ENCODE peak calls at places on chromosomes 5 and 9, in ten cellular contexts. F is LoVo, R is A673, W is Right ventricle myocardium superior, Z is Daoy, Q is Ammon's horn, V is GM13976, J is GF-D8, B is NCI-H2081, K is HEK293T. E is an unnamed sample.
A peak's percentile ranks its signal among the peaks of the same experiment; 100 is the strongest.

GRCh38 chr5:109486200-109486804 is 76.5 kb upstream of the PJA2 start:
- DNase-seq in K (no peak), J (no peak), W (peak; percentile 66), B (no peak), Z (no peak), Q (no peak), R (no peak), F (no peak), V (no peak), E (no peak)

GRCh38 chr5:132528866-132529634 is 14.3 kb downstream of the IL5 start:
- DNase-seq in Z (no peak), F (no peak), J (peak; percentile 25), W (no peak), K (no peak), Q (peak; percentile 41), R (no peak), B (no peak), V (no peak), E (no peak)

GRCh38 chr5:25570067-25570583 is 925.3 kb upstream of the CDH10 start:
- DNase-seq in B (no peak), R (no peak), F (no peak), V (no peak), W (no peak), J (no peak), Q (no peak), K (no peak), Z (no peak), E (no peak)

GRCh38 chr9:76266649-76267627 is 127.3 kb downstream of the RFK start:
- DNase-seq in J (no peak), B (peak; percentile 65), W (no peak), Q (no peak), K (no peak), F (no peak), R (no peak), Z (no peak), V (no peak), E (no peak)

GRCh38 chr5:14286007-14286406 is 142.9 kb downstream of the TRIO start:
- DNase-seq in F (no peak), K (no peak), Z (no peak), V (no peak), W (no peak), R (no peak), B (no peak), J (no peak), Q (no peak), E (no peak)

GRCh38 chr5:37477426-37477825 is 98.3 kb downstream of the WDR70 start:
- DNase-seq in R (no peak), K (no peak), F (no peak), W (no peak), Q (no peak), V (no peak), Z (no peak), J (no peak), B (no peak), E (no peak)

GRCh38 chr9:78196258-78196657 is 39.6 kb upstream of the CEP78 start:
- DNase-seq in Q (no peak), W (no peak), B (no peak), Z (no peak), J (no peak), F (no peak), R (no peak), K (no peak), V (no peak), E (no peak)

GRCh38 chr9:36426945-36427344 is 26.9 kb upstream of the RNF38 start:
- DNase-seq in R (peak; percentile 10), V (no peak), F (no peak), Z (no peak), B (no peak), K (no peak), J (peak; percentile 45), W (no peak), Q (no peak), E (no peak)

GRCh38 chr9:21688108-21689102 is 114.0 kb upstream of the MTAP start:
- DNase-seq in W (peak; percentile 45), Z (no peak), F (peak; percentile 73), V (no peak), B (no peak), R (no peak), K (no peak), J (no peak), Q (peak; percentile 35), E (no peak)

GRCh38 chr5:107869459-107870115 is 198.8 kb upstream of the EFNA5 start:
- DNase-seq in Z (peak; percentile 70), W (no peak), B (no peak), F (peak; percentile 62), V (no peak), K (no peak), J (no peak), R (no peak), Q (no peak), E (no peak)

GRCh38 chr9:113650207-113651131 is 186.9 kb downstream of the RGS3 start:
- DNase-seq in V (no peak), K (no peak), F (no peak), W (no peak), R (no peak), Z (peak; percentile 88), B (no peak), Q (no peak), J (no peak), E (no peak)

GRCh38 chr9:127847155-127847463 is 7.3 kb downstream of the ENG start:
- DNase-seq in W (peak; percentile 59), J (peak; percentile 74), F (no peak), V (no peak), Z (no peak), Q (no peak), B (no peak), K (no peak), R (no peak), E (no peak)

GRCh38 chr5:173615884-173616576 is 420 bp downstream of the BOD1 start:
- DNase-seq in B (peak; percentile 48), V (peak; percentile 73), Z (peak; percentile 80), F (peak; percentile 78), J (peak; percentile 43), W (peak; percentile 64), K (peak; percentile 78), R (peak; percentile 73), Q (peak; percentile 86), E (peak; percentile 33)

GRCh38 chr9:14349141-14349817 is 35.3 kb upstream of the NFIB start:
- DNase-seq in V (no peak), R (no peak), K (no peak), W (no peak), Q (peak; percentile 29), B (no peak), F (no peak), Z (no peak), J (no peak), E (no peak)

GRCh38 chr5:12292610-12293204 is 388.5 kb upstream of the CTNND2 start:
- DNase-seq in J (no peak), R (no peak), Q (no peak), Z (peak; percentile 19), F (peak; percentile 34), W (no peak), B (peak; percentile 53), V (no peak), K (peak; percentile 4), E (no peak)

GRCh38 chr5:87241555-87241954 is 26.1 kb upstream of the RASA1 start:
- DNase-seq in W (no peak), K (no peak), F (no peak), Q (no peak), J (no peak), R (no peak), Z (no peak), V (no peak), B (no peak), E (no peak)

GRCh38 chr5:150263801-150264621 is 25.6 kb downstream of the CAMK2A start:
- DNase-seq in B (no peak), K (no peak), R (peak; percentile 32), V (no peak), Q (no peak), W (no peak), J (no peak), F (peak; percentile 63), Z (peak; percentile 93), E (no peak)

GRCh38 chr9:34190996-34191892 is 12.4 kb downstream of the UBAP1 start:
- DNase-seq in W (no peak), Q (no peak), B (peak; percentile 56), F (peak; percentile 12), K (no peak), J (no peak), V (no peak), Z (peak; percentile 49), R (peak; percentile 65), E (no peak)

GRCh38 chr9:108272350-108272899 is 583.4 kb downstream of the ACTL7B start:
- DNase-seq in Q (peak; percentile 64), J (no peak), W (peak; percentile 63), F (peak; percentile 62), B (peak; percentile 84), V (no peak), R (peak; percentile 41), K (peak; percentile 42), Z (peak; percentile 74), E (no peak)

GRCh38 chr5:121144764-121145163 is 680.7 kb downstream of the PRR16 start:
- DNase-seq in B (no peak), J (no peak), V (no peak), F (no peak), W (no peak), Q (no peak), Z (peak; percentile 32), R (no peak), K (no peak), E (no peak)

GRCh38 chr9:126661521-126662251 is 48.0 kb downstream of the LMX1B start:
- DNase-seq in B (no peak), K (no peak), Z (peak; percentile 84), R (peak; percentile 25), J (no peak), Q (no peak), F (no peak), V (no peak), W (no peak), E (no peak)